ENCODE peak calls at places on chromosomes 13 and 19, in eight cellular contexts. Q is neural progenitor cell, T is BJ, B is brain microvascular endothelial cell, Y is NB4, V is tibial artery, N is AG04450, U is fibroblast of lung. I is an unnamed sample.

GRCh38 chr13:98475521-98475920 is 101.4 kb downstream of the STK24 start:
- DNase-seq in U (no peak), Y (peak), N (no peak), T (no peak), V (no peak), B (peak), Q (peak), I (no peak)

GRCh38 chr19:36060430-36060829 is 5.7 kb downstream of the WDR62 start:
- DNase-seq in U (peak), B (peak), V (no peak), T (no peak), N (peak), Q (peak), Y (peak), I (peak)

GRCh38 chr19:4523306-4524110 is 5.2 kb upstream of the PLIN4 start:
- DNase-seq in Y (peak), N (no peak), B (no peak), U (peak), T (no peak), V (no peak), Q (peak), I (peak)

GRCh38 chr13:92224052-92224821 is 825.8 kb downstream of the GPC5 start:
- DNase-seq in V (no peak), T (no peak), Y (peak), Q (no peak), N (peak), B (peak), U (peak), I (no peak)

GRCh38 chr19:4909897-4910593 is 744 bp downstream of the UHRF1 start:
- DNase-seq in N (peak), Y (peak), B (peak), V (peak), Q (peak), T (no peak), U (peak), I (peak)

GRCh38 chr13:32314271-32314967 is 744 bp downstream of the ZAR1L start:
- DNase-seq in Q (no peak), B (no peak), N (no peak), T (no peak), Y (peak), U (no peak), V (peak), I (no peak)

GRCh38 chr13:112014857-112015256 is 52.1 kb upstream of the SOX1 start:
- DNase-seq in T (no peak), B (no peak), Q (no peak), Y (peak), U (no peak), N (no peak), V (no peak), I (no peak)

GRCh38 chr13:74329978-74330377 is 195.8 kb upstream of the KLF12 start:
- DNase-seq in T (no peak), B (no peak), V (no peak), N (no peak), U (peak), Y (no peak), Q (no peak), I (peak)

GRCh38 chr19:29680937-29681336 is 15.7 kb downstream of the PLEKHF1 start:
- DNase-seq in Y (no peak), Q (no peak), T (no peak), U (no peak), B (no peak), N (no peak), V (no peak), I (no peak)

GRCh38 chr13:39810091-39810877 is 154.8 kb downstream of the COG6 start:
- DNase-seq in V (no peak), B (no peak), U (no peak), N (no peak), T (no peak), Q (no peak), Y (no peak), I (peak)

GRCh38 chr19:36837525-36837901 is 674 bp downstream of the ZNF790 start:
- DNase-seq in N (no peak), B (peak), U (no peak), V (no peak), Q (no peak), T (no peak), Y (no peak), I (peak)

GRCh38 chr19:56291857-56292256 is 19.3 kb downstream of the EDDM13 start:
- DNase-seq in T (no peak), N (no peak), U (no peak), B (no peak), Y (no peak), V (no peak), Q (no peak), I (peak)

GRCh38 chr13:105798541-105798940 is 736.9 kb downstream of the EFNB2 start:
- DNase-seq in B (no peak), Q (no peak), N (no peak), V (no peak), Y (no peak), U (no peak), T (no peak), I (no peak)

GRCh38 chr13:82829040-82829439 is 1053.2 kb downstream of the SLITRK1 start:
- DNase-seq in Q (no peak), B (no peak), N (no peak), U (no peak), Y (no peak), V (no peak), T (no peak), I (no peak)

GRCh38 chr19:29596885-29597525 is 9.1 kb upstream of the POP4 start:
- DNase-seq in B (peak), T (no peak), V (no peak), N (peak), Q (peak), U (no peak), Y (peak), I (peak)

GRCh38 chr13:110277357-110277950 is 29.5 kb downstream of the COL4A1 start:
- DNase-seq in N (no peak), T (no peak), Y (no peak), B (no peak), Q (no peak), V (no peak), U (no peak), I (no peak)

GRCh38 chr19:55406869-55407624 is 541 bp downstream of the UBE2S start:
- DNase-seq in Q (peak), T (no peak), N (no peak), U (no peak), B (no peak), V (peak), Y (peak), I (peak)

GRCh38 chr19:38375748-38376147 is 1.4 kb downstream of the PSMD8 start:
- DNase-seq in T (no peak), Q (peak), U (peak), V (no peak), B (no peak), Y (no peak), N (no peak), I (peak)

GRCh38 chr19:49927526-49928264 is 1.3 kb upstream of the ATF5 start:
- DNase-seq in Y (no peak), B (no peak), U (no peak), N (no peak), V (no peak), T (no peak), Q (no peak), I (no peak)
- H3K4me3 ChIP-seq in Y (peak), B (peak), U (peak), N (peak), V (no peak), T (no peak), Q (peak), I (no peak)

GRCh38 chr19:50329146-50329925 is at the start of gene KCNC3:
- DNase-seq in T (peak), Y (peak), V (peak), U (peak), Q (peak), B (peak), N (peak), I (peak)

GRCh38 chr19:50327013-50327412 is 2.2 kb downstream of the KCNC3 start:
- DNase-seq in B (no peak), Y (no peak), Q (no peak), U (no peak), V (no peak), N (no peak), T (no peak), I (no peak)

GRCh38 chr19:50326101-50326664 is 3.0 kb downstream of the KCNC3 start:
- DNase-seq in Q (no peak), B (no peak), T (no peak), Y (no peak), N (no peak), U (no peak), V (no peak), I (no peak)

GRCh38 chr19:50328257-50329145 is 676 bp downstream of the KCNC3 start:
- DNase-seq in B (no peak), V (no peak), Y (no peak), T (no peak), Q (peak), N (no peak), U (no peak), I (no peak)

DNA sequence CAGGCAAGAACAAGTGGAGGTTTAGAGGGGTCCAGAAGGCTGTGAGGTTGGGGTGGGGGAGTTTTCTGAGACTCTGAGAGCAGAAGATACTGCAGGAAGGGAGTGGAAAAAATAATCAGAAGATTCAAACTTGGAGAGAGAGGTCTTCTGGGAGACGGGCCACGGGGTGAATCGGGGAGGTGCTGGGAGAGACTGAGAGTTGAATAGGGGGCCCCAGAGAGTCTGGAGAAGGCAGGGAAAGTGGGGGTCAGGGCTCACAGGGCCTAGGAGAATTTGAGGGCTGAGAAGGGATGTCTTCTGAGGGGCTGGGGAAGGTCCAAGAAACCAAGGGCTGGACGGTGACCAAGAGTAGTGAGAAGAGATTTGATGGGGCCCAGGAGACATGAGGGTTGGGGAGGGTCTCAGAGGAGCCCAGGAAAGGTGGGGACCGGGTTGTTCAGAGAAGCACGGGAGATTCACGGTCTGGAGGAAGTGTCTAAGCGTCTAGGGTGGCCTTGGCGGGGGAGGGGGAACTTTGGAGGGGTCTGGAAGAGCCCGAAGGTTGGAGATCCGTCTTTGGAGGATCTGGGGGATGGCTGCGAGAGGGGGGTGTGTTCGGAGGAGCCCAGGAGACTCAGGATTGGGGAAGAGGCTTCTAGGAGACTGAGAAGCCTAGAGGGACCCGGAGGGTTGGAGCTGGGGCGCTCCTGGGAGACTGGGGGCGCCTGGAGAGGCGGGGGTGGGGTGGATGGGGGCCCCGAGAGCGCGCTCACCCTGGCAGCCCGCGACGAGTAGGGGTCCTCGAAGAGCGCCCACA is 1.5 kb downstream of the KCNC3 start:
- DNase-seq in Q (no peak), U (no peak), B (no peak), T (no peak), V (no peak), N (no peak), Y (no peak), I (no peak)
- TF ChIP-seq CTCF in Q (no peak), U (no peak), B (no peak), T (no peak), V (no peak), N (no peak), Y (no peak), I (no peak)

DNA sequence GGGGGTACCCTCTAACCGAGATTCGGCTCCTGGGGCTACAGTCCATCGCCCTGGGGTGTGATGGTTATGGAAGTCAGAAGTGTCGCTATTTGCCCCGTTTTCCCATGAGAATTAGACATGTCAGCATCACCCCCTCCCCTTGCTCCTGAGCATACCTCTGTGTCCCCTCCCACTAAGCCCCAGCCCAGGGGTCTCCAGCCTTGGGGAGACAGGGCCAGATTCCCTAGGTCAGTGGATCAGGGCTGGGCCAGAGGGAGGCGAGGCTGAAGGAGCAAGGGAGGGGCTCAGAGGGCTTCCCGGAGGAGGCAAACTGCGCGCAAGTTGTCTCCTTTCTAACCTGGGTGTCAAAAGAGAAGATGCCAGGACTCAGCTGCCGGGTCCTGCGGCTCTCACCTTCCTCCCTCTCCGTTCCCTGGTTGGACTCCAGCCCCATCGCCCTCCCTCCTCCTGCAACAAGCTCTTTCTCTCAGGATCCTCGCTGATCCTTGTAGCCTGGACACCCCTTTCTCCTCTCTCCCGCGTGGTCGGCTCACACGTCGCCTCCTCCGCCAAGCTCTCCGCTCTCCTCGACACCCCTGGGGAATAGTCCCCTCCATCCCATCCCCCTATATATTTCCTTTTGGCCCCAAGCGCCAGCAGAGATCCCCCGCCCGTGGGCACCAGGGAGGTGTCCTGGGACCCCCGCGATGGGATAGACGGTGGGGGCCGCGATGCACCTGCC is 459 bp upstream of the TMEM59L start:
- DNase-seq in Q (peak), B (no peak), Y (no peak), N (no peak), V (no peak), U (no peak), T (no peak), I (no peak)
- H3K4me3 ChIP-seq in Q (peak), B (peak), Y (no peak), N (peak), V (peak), U (peak), T (peak), I (no peak)

GRCh38 chr13:72839831-72840426 is 58.0 kb downstream of the PIBF1 start:
- DNase-seq in U (peak), B (peak), V (no peak), Y (peak), N (peak), T (no peak), Q (peak), I (peak)
- TF ChIP-seq CTCF in U (peak), B (peak), V (peak), Y (peak), N (peak), T (peak), Q (peak), I (peak)

DNA sequence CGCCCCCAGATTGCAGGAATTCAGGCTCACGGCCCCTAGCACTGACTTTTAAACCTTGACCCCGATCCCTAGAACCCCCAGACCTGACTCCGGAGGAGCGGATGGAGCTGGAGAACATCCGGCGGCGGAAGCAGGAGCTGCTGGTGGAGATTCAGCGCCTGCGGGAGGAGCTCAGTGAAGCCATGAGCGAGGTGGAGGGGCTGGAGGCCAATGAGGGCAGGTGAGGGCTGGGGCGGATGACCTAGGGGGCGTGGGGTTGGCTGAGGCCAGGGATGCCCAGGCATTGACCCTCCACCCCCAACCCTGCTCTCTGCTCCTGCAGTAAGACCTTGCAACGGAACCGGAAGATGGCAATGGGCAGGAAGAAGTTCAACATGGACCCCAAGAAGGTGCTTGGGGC is 1.1 kb downstream of the CYTH2 start:
- DNase-seq in N (no peak), U (no peak), V (no peak), B (no peak), Q (no peak), T (no peak), Y (no peak), I (no peak)
- H3K4me3 ChIP-seq in N (peak), U (peak), V (peak), B (peak), Q (peak), T (peak), Y (peak), I (peak)